ENCODE peak calls at places on chromosome 15, in four cellular contexts. L is AG04450, D is fibroblast of pulmonary artery, X is GM12865. K is an unnamed sample.

GRCh38 chr15:62853833-62854210 is 188.7 kb upstream of the TPM1 start:
- DNase-seq in L (no peak), D (no peak), X (no peak), K (no peak)

GRCh38 chr15:101489633-101490407 is at the start of gene PCSK6:
- DNase-seq in L (no peak), D (no peak), X (no peak), K (peak)

GRCh38 chr15:88257311-88257901 is 867 bp upstream of the NTRK3 start:
- DNase-seq in L (no peak), D (no peak), X (no peak), K (peak)

GRCh38 chr15:84671211-84671610 is 13.2 kb upstream of the NMB start:
- DNase-seq in L (peak), D (peak), X (no peak), K (peak)

GRCh38 chr15:66850078-66850991 is 148.3 kb downstream of the SMAD6 start:
- DNase-seq in L (no peak), D (no peak), X (no peak), K (no peak)

GRCh38 chr15:64274541-64274940 is 81.4 kb downstream of the CSNK1G1 start:
- DNase-seq in L (no peak), D (no peak), X (no peak), K (no peak)

GRCh38 chr15:93066834-93067648 is 22.0 kb downstream of the RGMA start:
- DNase-seq in L (no peak), D (no peak), X (no peak), K (no peak)

GRCh38 chr15:65377976-65378366 is at the start of gene IGDCC3:
- DNase-seq in L (no peak), D (no peak), X (no peak), K (peak)

GRCh38 chr15:66891776-66892175 is 173.6 kb upstream of the SMAD3 start:
- DNase-seq in L (no peak), D (no peak), X (no peak), K (no peak)

GRCh38 chr15:97981058-97981457 is 20.6 kb downstream of the ARRDC4 start:
- DNase-seq in L (no peak), D (no peak), X (no peak), K (no peak)

GRCh38 chr15:57866149-57866736 is 159.7 kb downstream of the POLR2M start:
- DNase-seq in L (no peak), D (peak), X (peak), K (no peak)

GRCh38 chr15:92106691-92107090 is 253.2 kb downstream of the SLCO3A1 start:
- DNase-seq in L (no peak), D (no peak), X (no peak), K (no peak)

GRCh38 chr15:31397851-31398661 is 71.4 kb downstream of the KLF13 start:
- DNase-seq in L (no peak), D (no peak), X (no peak), K (no peak)

GRCh38 chr15:60328852-60329443 is 68.8 kb downstream of the ANXA2 start:
- DNase-seq in L (no peak), D (peak), X (peak), K (no peak)

GRCh38 chr15:85500729-85501128 is 120.3 kb downstream of the AKAP13 start:
- DNase-seq in L (no peak), D (peak), X (no peak), K (no peak)

GRCh38 chr15:32898991-32899613 is 181.3 kb downstream of the GREM1 start:
- DNase-seq in L (no peak), D (no peak), X (peak), K (no peak)

GRCh38 chr15:50256188-50257041 is 9.1 kb downstream of the HDC start:
- DNase-seq in L (peak), D (peak), X (no peak), K (peak)

GRCh38 chr15:82572311-82572710 is 32.1 kb upstream of the RPS17 start:
- DNase-seq in L (no peak), D (no peak), X (no peak), K (peak)

GRCh38 chr15:69758291-69758771 is 305.7 kb downstream of the RPLP1 start:
- DNase-seq in L (peak), D (peak), X (no peak), K (no peak)

GRCh38 chr15:77421370-77421700 is 647 bp downstream of the HMG20A start:
- DNase-seq in L (no peak), D (no peak), X (peak), K (peak)

GRCh38 chr15:69794643-69795461 is 302.9 kb downstream of the TLE3 start:
- DNase-seq in L (no peak), D (peak), X (no peak), K (peak)

GRCh38 chr15:36590838-36591237 is 11.4 kb downstream of the CDIN1 start:
- DNase-seq in L (peak), D (peak), X (peak), K (no peak)

GRCh38 chr15:29914441-29915053 is 92.3 kb upstream of the TJP1 start:
- DNase-seq in L (no peak), D (no peak), X (no peak), K (no peak)

GRCh38 chr15:29970402-29970695 is 112.4 kb upstream of the GOLGA8J start:
- DNase-seq in L (no peak), D (no peak), X (no peak), K (peak)

GRCh38 chr15:90960316-90961091 is 5.8 kb downstream of the RCCD1 start:
- DNase-seq in L (no peak), D (no peak), X (no peak), K (no peak)

GRCh38 chr15:25635190-25635589 is 196.4 kb upstream of the UBE3A start:
- DNase-seq in L (no peak), D (no peak), X (no peak), K (no peak)

GRCh38 chr15:32677238-32677750 is 35.8 kb downstream of the SCG5 start:
- DNase-seq in L (no peak), D (no peak), X (no peak), K (no peak)

GRCh38 chr15:42344763-42345162 is 14.5 kb upstream of the CAPN3 start:
- DNase-seq in L (no peak), D (peak), X (no peak), K (no peak)

GRCh38 chr15:80585544-80586018 is 109.5 kb upstream of the ABHD17C start:
- DNase-seq in L (no peak), D (no peak), X (no peak), K (no peak)
- TF ChIP-seq CTCF in L (no peak), D (no peak), X (no peak), K (no peak)

GRCh38 chr15:96462768-96463167 is 132.3 kb downstream of the NR2F2 start:
- DNase-seq in L (no peak), D (peak), X (no peak), K (no peak)
- TF ChIP-seq CTCF in L (peak), D (peak), X (no peak), K (peak)

GRCh38 chr15:89569090-89569745 is 6.1 kb upstream of the TICRR start:
- DNase-seq in L (no peak), D (no peak), X (no peak), K (no peak)

GRCh38 chr15:89566621-89567294 is 8.5 kb upstream of the TICRR start:
- DNase-seq in L (no peak), D (no peak), X (no peak), K (no peak)

DNA sequence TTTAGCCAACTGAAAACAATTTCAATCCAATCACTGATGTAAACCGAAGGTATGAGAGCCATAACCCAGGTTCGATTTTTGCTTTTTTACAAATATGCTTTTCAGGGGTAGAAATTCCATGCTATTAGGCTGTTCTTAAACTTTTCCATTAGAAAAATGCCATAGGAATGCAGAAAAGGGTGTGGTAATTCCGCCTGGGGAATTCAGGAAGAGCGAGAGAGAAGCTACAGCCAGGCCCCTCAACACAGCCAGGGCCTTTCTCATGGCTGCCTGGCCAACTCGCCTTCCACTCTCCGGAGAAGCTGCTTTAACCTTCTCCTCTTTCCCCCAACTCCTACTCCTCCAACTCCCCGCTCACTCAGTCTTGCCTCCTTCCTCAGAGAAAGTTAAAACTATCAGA is 9.1 kb upstream of the TICRR start:
- DNase-seq in L (no peak), D (no peak), X (no peak), K (no peak)
- TF ChIP-seq CTCF in L (no peak), D (no peak), X (no peak), K (no peak)

DNA sequence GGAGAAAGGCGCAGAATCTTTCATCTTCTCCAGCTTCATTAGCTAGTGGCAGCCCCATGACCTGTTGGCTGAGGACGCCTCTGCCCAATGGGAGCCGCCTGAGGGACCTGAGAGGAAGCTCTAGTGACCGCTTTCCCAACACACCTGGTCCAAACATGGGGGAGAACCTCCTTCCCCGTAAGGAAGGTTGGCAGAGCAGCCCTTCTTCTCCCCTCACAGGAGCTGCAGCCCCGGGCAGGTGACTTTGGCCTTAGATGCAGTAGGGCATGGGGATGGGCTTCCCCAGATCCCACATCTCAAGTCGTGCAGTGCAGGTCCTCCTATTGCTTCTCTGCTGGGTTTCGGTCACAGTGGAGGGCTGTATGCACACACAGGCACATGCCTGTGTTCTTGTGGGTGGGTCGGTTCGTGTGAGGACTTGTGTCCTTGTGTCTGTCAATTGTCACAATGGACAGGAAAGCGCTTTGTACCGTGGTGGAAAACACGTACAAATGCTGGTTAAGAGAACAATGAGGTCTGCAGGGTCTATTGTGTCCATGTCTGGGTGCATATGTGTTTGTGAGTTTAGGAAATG is 1.3 kb downstream of the ISLR2 start:
- DNase-seq in L (no peak), D (no peak), X (no peak), K (no peak)
- TF ChIP-seq CTCF in L (no peak), D (no peak), X (no peak), K (no peak)

GRCh38 chr15:39888243-39888642 is 31.8 kb downstream of the GPR176 start:
- DNase-seq in L (no peak), D (no peak), X (no peak), K (no peak)

GRCh38 chr15:39888809-39889208 is 31.3 kb downstream of the GPR176 start:
- DNase-seq in L (no peak), D (no peak), X (no peak), K (no peak)

GRCh38 chr15:39887211-39887610 is 32.9 kb downstream of the GPR176 start:
- DNase-seq in L (no peak), D (no peak), X (no peak), K (no peak)

GRCh38 chr15:39886418-39886817 is 33.6 kb downstream of the GPR176 start:
- DNase-seq in L (no peak), D (no peak), X (no peak), K (no peak)

DNA sequence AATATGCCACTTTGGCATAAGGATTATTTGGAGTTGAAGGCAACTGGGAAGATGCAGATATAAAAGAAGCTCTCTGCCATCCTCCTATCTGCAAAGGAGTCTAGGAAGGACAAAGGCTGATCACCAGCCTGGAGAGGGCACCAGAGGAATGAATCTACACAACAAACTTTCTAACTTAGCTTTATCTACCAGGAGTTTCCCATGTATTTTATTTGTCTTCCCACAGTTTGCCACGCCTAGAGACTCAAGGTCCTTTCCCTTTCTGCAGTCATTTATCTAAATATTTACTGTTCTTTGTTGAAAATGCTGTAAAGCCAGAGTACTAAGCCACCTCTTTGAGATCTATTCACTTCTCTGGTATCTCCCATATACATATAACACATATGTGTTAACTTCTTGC is 32.2 kb downstream of the GPR176 start:
- DNase-seq in L (no peak), D (peak), X (peak), K (peak)
- TF ChIP-seq CTCF in L (peak), D (peak), X (peak), K (peak)